ENCODE peak calls at places on chromosome 13, in six cellular contexts. E, L, V, N, F and T are unnamed samples.
A peak's percentile ranks its signal among the peaks of the same experiment; 100 is the strongest.

GRCh38 chr13:102679449-102680132 is 15.3 kb downstream of the METTL21C start:
- DNase-seq in E (no peak), L (no peak), V (no peak), N (no peak), F (no peak), T (no peak)

GRCh38 chr13:34942732-34943674 is 933 bp downstream of the NBEA start:
- DNase-seq in E (peak; percentile 84), L (no peak), V (no peak), N (peak; percentile 41), F (no peak), T (no peak)

GRCh38 chr13:44843403-44843802 is 145.9 kb downstream of the NUFIP1 start:
- DNase-seq in E (no peak), L (peak; percentile 34), V (peak; percentile 85), N (no peak), F (peak; percentile 63), T (no peak)

GRCh38 chr13:113064534-113065405 is 40.8 kb upstream of the F7 start:
- DNase-seq in E (no peak), L (peak; percentile 60), V (peak; percentile 75), N (peak; percentile 75), F (peak; percentile 8), T (no peak)

GRCh38 chr13:99926014-99926731 is 45.4 kb downstream of the ZIC5 start:
- DNase-seq in E (no peak), L (peak; percentile 16), V (peak; percentile 34), N (peak; percentile 58), F (no peak), T (no peak)

GRCh38 chr13:95354680-95355487 is 53.6 kb upstream of the ABCC4 start:
- DNase-seq in E (peak; percentile 39), L (no peak), V (peak; percentile 12), N (no peak), F (no peak), T (no peak)

GRCh38 chr13:36414461-36414860 is 17.8 kb upstream of the CCNA1 start:
- DNase-seq in E (no peak), L (no peak), V (no peak), N (no peak), F (no peak), T (no peak)

GRCh38 chr13:98267080-98267912 is 90.2 kb upstream of the RNF113B start:
- DNase-seq in E (no peak), L (peak; percentile 79), V (peak; percentile 68), N (no peak), F (peak; percentile 48), T (no peak)

GRCh38 chr13:55073000-55073399 is 2044.4 kb downstream of the OLFM4 start:
- DNase-seq in E (no peak), L (no peak), V (no peak), N (no peak), F (no peak), T (no peak)

GRCh38 chr13:111659842-111660241 is 339.4 kb downstream of the TEX29 start:
- DNase-seq in E (no peak), L (no peak), V (no peak), N (no peak), F (no peak), T (no peak)

GRCh38 chr13:57087006-57087405 is 53.7 kb upstream of the PRR20A start:
- DNase-seq in E (no peak), L (no peak), V (no peak), N (no peak), F (no peak), T (no peak)
- H2AFZ ChIP-seq in E (no peak overlapping the region), L (no peak overlapping the region), V (no peak overlapping the region), N (no peak overlapping the region), F (no peak overlapping the region), T (no peak overlapping the region)

GRCh38 chr13:27372896-27373295 is 51.5 kb upstream of the GTF3A start:
- DNase-seq in E (peak; percentile 40), L (peak; percentile 16), V (no peak), N (no peak), F (no peak), T (no peak)
- TF ChIP-seq CTCF in E (peak; percentile 20), L (no peak), V (no peak), N (no peak), F (no peak), T (no peak)

GRCh38 chr13:48412100-48412556 is 785 bp downstream of the LPAR6 start:
- DNase-seq in E (no peak), L (peak; percentile 31), V (peak; percentile 36), N (peak; percentile 26), F (peak; percentile 25), T (no peak)

GRCh38 chr13:48414501-48414900 is 1.6 kb upstream of the LPAR6 start:
- DNase-seq in E (no peak), L (no peak), V (no peak), N (no peak), F (no peak), T (no peak)

GRCh38 chr13:48410199-48410598 is 2.7 kb downstream of the LPAR6 start:
- DNase-seq in E (no peak), L (no peak), V (no peak), N (no peak), F (peak; percentile 19), T (no peak)

GRCh38 chr13:48412881-48413351 is at the start of gene LPAR6:
- DNase-seq in E (peak; percentile 13), L (peak; percentile 73), V (peak; percentile 81), N (peak; percentile 69), F (peak; percentile 62), T (no peak)

DNA sequence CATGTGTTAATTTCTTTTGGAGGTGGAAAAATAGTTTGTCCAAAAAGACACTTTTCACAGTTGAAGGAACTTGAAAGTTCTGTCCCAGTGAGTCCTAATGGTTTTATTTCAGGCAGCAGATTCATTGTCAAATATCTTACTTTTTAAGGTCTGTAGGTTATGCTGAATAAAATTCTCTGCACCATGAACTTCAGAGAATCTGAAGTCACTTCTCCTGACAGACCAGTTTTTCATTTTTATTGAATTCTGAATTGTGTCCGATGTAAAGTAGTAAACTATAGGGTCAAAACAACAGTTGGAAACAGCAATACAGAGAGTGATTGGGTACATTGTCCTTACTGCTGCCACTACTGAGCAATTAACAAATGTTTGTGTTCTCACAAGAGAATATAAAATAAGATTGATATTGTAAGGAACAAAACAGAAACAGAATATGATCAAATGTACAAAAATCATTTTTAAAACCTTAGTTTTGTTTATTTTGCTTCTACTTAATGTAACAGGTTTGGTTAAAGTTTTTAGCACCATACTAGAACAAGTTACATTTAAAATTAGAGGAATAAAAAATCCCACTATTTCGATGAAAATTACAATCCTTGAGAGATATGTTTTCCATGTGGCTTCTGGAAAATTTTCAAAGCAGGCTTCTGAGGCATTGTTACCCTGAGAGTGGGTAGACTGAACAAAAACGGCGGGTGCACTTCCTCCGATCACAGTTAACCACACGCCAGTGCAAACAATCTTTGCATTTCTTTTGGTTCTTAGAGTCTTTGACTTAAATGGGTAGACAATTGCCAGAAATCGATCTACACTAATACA is 1.4 kb downstream of the LPAR6 start:
- DNase-seq in E (peak; percentile 11), L (peak; percentile 21), V (peak; percentile 21), N (peak; percentile 32), F (no peak), T (no peak)
- H2AFZ ChIP-seq in E (peak overlapping the region; percentile 52), L (no peak overlapping the region), V (no peak overlapping the region), N (peak overlapping the region; percentile 45), F (peak overlapping the region; percentile 49), T (no peak overlapping the region)

DNA sequence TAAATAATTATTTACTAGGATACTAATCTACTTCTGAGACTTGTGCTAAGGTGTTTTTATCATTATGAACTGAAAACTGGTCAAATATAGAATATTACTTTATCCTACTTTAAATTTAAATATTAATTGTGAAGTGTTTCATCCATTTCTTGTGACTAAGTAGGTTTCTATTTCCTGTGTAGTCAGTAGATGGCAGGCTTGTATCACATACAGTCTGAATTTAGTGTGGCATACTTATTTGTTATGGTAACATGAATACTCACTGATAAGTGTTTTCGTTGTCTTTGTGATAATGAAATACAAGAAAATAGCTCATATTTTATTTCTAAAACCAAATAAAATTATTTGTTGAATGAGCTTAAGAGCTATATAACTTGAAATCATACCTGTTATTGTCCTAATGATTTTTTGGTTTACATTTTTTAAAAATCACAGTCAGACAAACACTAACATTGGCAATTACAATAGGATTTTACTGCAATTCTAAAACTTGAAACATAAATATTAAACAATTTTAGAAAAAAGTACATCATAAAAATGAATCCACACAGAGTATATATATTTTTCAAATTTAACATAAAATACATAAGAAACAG is 904.6 kb upstream of the PCDH20 start:
- DNase-seq in E (peak; percentile 45), L (peak; percentile 75), V (peak; percentile 41), N (peak; percentile 49), F (peak; percentile 0), T (no peak)
- TF ChIP-seq CTCF in E (peak; percentile 77), L (peak; percentile 86), V (no peak), N (peak; percentile 60), F (peak; percentile 66), T (no peak)

DNA sequence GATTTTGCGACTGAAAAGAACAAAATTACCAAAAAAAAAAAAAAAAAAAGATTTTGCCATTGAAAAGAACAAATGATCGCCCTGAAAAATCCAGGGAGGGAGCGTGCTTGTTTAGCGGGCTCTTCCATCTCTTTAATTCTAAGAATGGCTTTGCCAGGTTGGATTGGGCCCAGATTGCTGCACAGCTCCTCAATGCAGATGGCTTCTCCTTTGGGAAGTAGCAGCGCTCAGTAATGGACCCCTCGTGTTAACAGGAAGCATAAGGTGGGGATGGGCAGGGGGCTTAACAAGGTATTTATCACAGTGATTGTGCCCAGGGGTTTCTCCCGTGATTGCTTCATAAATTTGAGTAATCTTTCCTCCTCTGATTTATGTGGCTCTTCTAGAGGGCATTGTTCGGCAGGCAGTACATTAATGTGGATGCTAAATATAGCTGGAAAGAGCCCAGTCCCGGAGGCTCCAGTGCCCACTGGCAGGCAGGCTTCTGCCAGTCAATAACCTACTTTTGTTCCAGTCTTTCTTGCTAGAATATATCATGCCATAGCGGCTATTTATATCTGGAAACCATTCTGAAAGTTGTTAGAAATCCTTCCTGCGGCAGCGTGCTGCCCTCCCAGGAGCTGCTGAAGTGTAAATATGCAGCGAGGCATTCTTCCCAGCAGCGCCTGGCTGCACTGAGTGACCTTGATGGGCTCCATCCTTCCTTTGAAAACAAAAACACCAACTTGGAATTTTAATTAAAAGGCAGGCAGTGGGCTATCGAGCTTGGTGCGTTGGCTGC is 64.9 kb downstream of the FGF9 start:
- DNase-seq in E (no peak), L (no peak), V (no peak), N (no peak), F (no peak), T (no peak)
- H2AFZ ChIP-seq in E (peak overlapping the region; percentile 4), L (peak overlapping the region; percentile 60), V (no peak overlapping the region), N (no peak overlapping the region), F (no peak overlapping the region), T (no peak overlapping the region)

DNA sequence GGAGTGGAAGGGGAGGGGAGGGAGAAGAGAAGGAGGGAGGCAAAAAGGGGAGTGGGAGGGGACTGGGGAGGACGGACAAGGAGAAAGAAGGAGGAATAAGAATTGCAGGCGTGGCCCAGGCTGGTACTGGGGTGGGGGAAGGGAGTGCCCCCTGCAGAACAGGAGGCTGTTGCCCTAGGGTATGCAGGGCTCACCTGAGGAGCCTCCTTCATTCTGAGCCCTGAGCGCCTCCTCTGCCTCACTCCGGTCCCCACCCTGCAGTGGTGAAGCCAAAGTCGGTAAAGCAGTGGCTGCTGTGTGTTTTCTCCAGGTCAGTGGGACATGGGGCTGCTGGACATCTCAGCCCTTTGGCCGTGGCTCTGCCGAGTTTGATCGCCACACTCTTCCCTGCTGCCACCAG is 9.1 kb upstream of the CDC16 start:
- DNase-seq in E (no peak), L (no peak), V (no peak), N (no peak), F (no peak), T (no peak)
- TF ChIP-seq CTCF in E (no peak), L (no peak), V (no peak), N (no peak), F (no peak), T (no peak)

GRCh38 chr13:23631676-23632622 is 61.7 kb downstream of the TNFRSF19 start:
- DNase-seq in E (peak; percentile 86), L (no peak), V (no peak), N (no peak), F (no peak), T (no peak)
- H2AFZ ChIP-seq in E (no peak overlapping the region), L (no peak overlapping the region), V (no peak overlapping the region), N (no peak overlapping the region), F (no peak overlapping the region), T (no peak overlapping the region)